ENCODE peak calls at places on chromosomes 2 and 18, in four cellular contexts. E, T, F and S are unnamed samples.

GRCh38 chr2:171921970-171922229 is 361 bp upstream of the HAT1 start:
- DNase-seq in E (no peak), T (no peak), F (no peak), S (no peak)

GRCh38 chr18:40769786-40770185 is 1185.2 kb upstream of the PIK3C3 start:
- DNase-seq in E (no peak), T (no peak), F (no peak), S (no peak)

GRCh38 chr2:121643877-121644276 is 5.4 kb downstream of the CLASP1 start:
- DNase-seq in E (no peak), T (no peak), F (no peak), S (no peak)

GRCh38 chr2:101388232-101388631 is 929 bp upstream of the CREG2 start:
- DNase-seq in E (no peak), T (no peak), F (no peak), S (no peak)

GRCh38 chr2:198173242-198173641 is 368.8 kb downstream of the PLCL1 start:
- DNase-seq in E (no peak), T (no peak), F (no peak), S (no peak)

GRCh38 chr2:222448806-222449205 is 24.5 kb downstream of the SGPP2 start:
- DNase-seq in E (peak; percentile 57), T (peak; percentile 48), F (no peak), S (no peak)

GRCh38 chr2:65403529-65403915 is 28.9 kb downstream of the SPRED2 start:
- DNase-seq in E (no peak), T (no peak), F (no peak), S (no peak)

GRCh38 chr2:240579771-240580614 is 6.5 kb upstream of the CAPN10 start:
- DNase-seq in E (peak; percentile 78), T (peak; percentile 90), F (peak; percentile 40), S (no peak)

GRCh38 chr2:236642584-236643291 is 73.1 kb downstream of the ACKR3 start:
- DNase-seq in E (peak; percentile 94), T (peak; percentile 26), F (peak; percentile 74), S (no peak)

GRCh38 chr18:77087391-77088141 is 45.0 kb downstream of the MBP start:
- DNase-seq in E (peak; percentile 58), T (no peak), F (peak; percentile 63), S (no peak)

GRCh38 chr18:50629148-50629631 is 69.3 kb downstream of the MAPK4 start:
- DNase-seq in E (no peak), T (no peak), F (no peak), S (no peak)

GRCh38 chr2:174717273-174717672 is 47.0 kb downstream of the CHRNA1 start:
- DNase-seq in E (no peak), T (no peak), F (no peak), S (no peak)

GRCh38 chr18:80171190-80171872 is 62.3 kb downstream of the ADNP2 start:
- DNase-seq in E (peak; percentile 36), T (peak; percentile 69), F (peak; percentile 65), S (no peak)

GRCh38 chr18:44803019-44803650 is 122.4 kb downstream of the SETBP1 start:
- DNase-seq in E (peak; percentile 55), T (no peak), F (no peak), S (no peak)

GRCh38 chr2:174282449-174282848 is 34.1 kb upstream of the OLA1 start:
- DNase-seq in E (no peak), T (no peak), F (no peak), S (no peak)

GRCh38 chr2:174023591-174024523 is 58.7 kb upstream of the SP3 start:
- DNase-seq in E (peak; percentile 77), T (peak; percentile 45), F (peak; percentile 50), S (peak; percentile 63)

GRCh38 chr2:118014492-118014824 is 588 bp upstream of the CCDC93 start:
- DNase-seq in E (no peak), T (no peak), F (peak; percentile 13), S (peak; percentile 6)

GRCh38 chr2:62801814-62802524 is 96.5 kb downstream of the EHBP1 start:
- DNase-seq in E (no peak), T (no peak), F (no peak), S (no peak)

GRCh38 chr18:24935008-24935407 is 417.0 kb downstream of the ZNF521 start:
- DNase-seq in E (no peak), T (no peak), F (no peak), S (no peak)

GRCh38 chr2:143058795-143059194 is 70.4 kb upstream of the ARHGAP15 start:
- DNase-seq in E (no peak), T (no peak), F (no peak), S (no peak)

GRCh38 chr2:172921538-172922236 is 154.0 kb upstream of the MAP3K20 start:
- DNase-seq in E (no peak), T (peak; percentile 51), F (no peak), S (no peak)

GRCh38 chr2:237867465-237867864 is 8.0 kb downstream of the RAMP1 start:
- DNase-seq in E (no peak), T (no peak), F (no peak), S (no peak)

GRCh38 chr2:237870126-237870525 is 10.7 kb downstream of the RAMP1 start:
- DNase-seq in E (no peak), T (no peak), F (no peak), S (no peak)

GRCh38 chr2:237869357-237870102 is 10.1 kb downstream of the RAMP1 start:
- DNase-seq in E (no peak), T (no peak), F (no peak), S (no peak)

GRCh38 chr2:237870754-237871651 is 11.6 kb downstream of the RAMP1 start:
- DNase-seq in E (no peak), T (no peak), F (no peak), S (peak; percentile 53)

GRCh38 chr2:237868631-237869356 is 9.4 kb downstream of the RAMP1 start:
- DNase-seq in E (no peak), T (no peak), F (no peak), S (no peak)
- H3K27me3 ChIP-seq in E (peaks cover 6% of the 10 kb centered on the region), T (no peaks in the 10 kb centered on the region), F (no peaks in the 10 kb centered on the region), S (no peaks in the 10 kb centered on the region)

GRCh38 chr2:24576617-24577016 is 85.6 kb downstream of the NCOA1 start:
- DNase-seq in E (no peak), T (no peak), F (no peak), S (no peak)
- H3K4me1 ChIP-seq in E (peaks cover 14% of the 10 kb centered on the region), T (peaks cover 13% of the 10 kb centered on the region), F (peaks cover 41% of the 10 kb centered on the region), S (no peaks in the 10 kb centered on the region)

GRCh38 chr2:107448160-107448559 is 378.5 kb upstream of the RGPD4 start:
- DNase-seq in E (no peak), T (no peak), F (no peak), S (no peak)
- TF ChIP-seq CTCF in E (no peak), T (no peak), F (no peak), S (no peak)

GRCh38 chr2:206442854-206443734 is at the start of gene ADAM23:
- DNase-seq in E (peak; percentile 75), T (peak; percentile 49), F (peak; percentile 67), S (peak; percentile 79)

GRCh38 chr2:206443735-206444527 is 599 bp downstream of the ADAM23 start:
- DNase-seq in E (peak; percentile 35), T (no peak), F (peak; percentile 29), S (peak; percentile 64)

GRCh38 chr2:206442516-206442853 is 847 bp upstream of the ADAM23 start:
- DNase-seq in E (no peak), T (no peak), F (no peak), S (no peak)

DNA sequence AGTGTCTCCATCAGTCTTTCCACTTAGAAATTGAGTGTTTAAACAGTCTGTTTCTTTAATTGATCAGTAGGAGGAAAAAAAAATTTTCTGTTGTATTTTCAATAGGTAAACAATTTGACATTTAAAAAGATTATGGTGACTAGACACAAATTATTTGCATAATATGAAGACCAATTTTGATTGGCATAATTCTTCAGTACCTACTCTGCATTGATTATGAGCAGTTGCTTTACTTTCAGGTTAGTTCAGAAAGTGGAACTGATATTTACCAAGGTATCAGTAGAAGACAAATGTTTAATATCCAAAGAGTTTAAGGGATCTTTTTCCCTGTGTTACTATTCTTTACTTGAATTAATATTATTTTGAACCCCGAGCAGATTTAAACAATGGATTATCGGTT is 2.6 kb downstream of the ADAM23 start:
- DNase-seq in E (no peak), T (no peak), F (no peak), S (no peak)
- H3K27me3 ChIP-seq in E (peaks cover 41% of the 10 kb centered on the region), T (peaks cover 4% of the 10 kb centered on the region), F (no peaks in the 10 kb centered on the region), S (no peaks in the 10 kb centered on the region)

GRCh38 chr2:204027105-204027504 is 90.5 kb downstream of the ICOS start:
- DNase-seq in E (no peak), T (no peak), F (no peak), S (peak; percentile 13)
- H3K4me1 ChIP-seq in E (no peaks in the 10 kb centered on the region), T (no peaks in the 10 kb centered on the region), F (no peaks in the 10 kb centered on the region), S (peaks cover 28% of the 10 kb centered on the region)

GRCh38 chr2:6356127-6356761 is 509.5 kb downstream of the CMPK2 start:
- DNase-seq in E (no peak), T (no peak), F (no peak), S (no peak)
- TF ChIP-seq CTCF in E (no peak), T (no peak), F (no peak), S (no peak)